ENCODE peak calls at places on chromosome 3, in four cellular contexts. J is CD8-positive, alpha-beta memory T cell; Y is fibroblast of lung; H is heart left ventricle. W is an unnamed sample.

GRCh38 chr3:149221783-149222517 is at the start of gene CP:
- DNase-seq in J (no peak), H (no peak), Y (no peak), W (no peak)

GRCh38 chr3:27721717-27722564 is at the start of gene EOMES:
- DNase-seq in H (peak; percentile 72), J (peak; percentile 78), Y (peak; percentile 46), W (no peak)

GRCh38 chr3:59877679-59878427 is 828.0 kb upstream of the CFAP20DC start:
- DNase-seq in J (no peak), H (no peak), Y (peak; percentile 4), W (peak; percentile 44)

GRCh38 chr3:105368575-105369500 is 2.1 kb downstream of the ALCAM start:
- DNase-seq in Y (peak; percentile 67), H (peak; percentile 62), J (peak; percentile 75), W (no peak)

GRCh38 chr3:182484682-182485081 is 308.6 kb upstream of the ATP11B start:
- DNase-seq in H (no peak), J (no peak), Y (no peak), W (no peak)

GRCh38 chr3:119322021-119322522 is 27.9 kb downstream of the ARHGAP31 start:
- DNase-seq in J (no peak), H (no peak), Y (peak; percentile 24), W (no peak)

GRCh38 chr3:52231502-52232278 is 6.2 kb upstream of the TLR9 start:
- DNase-seq in H (peak; percentile 91), J (peak; percentile 88), Y (peak; percentile 45), W (no peak)

GRCh38 chr3:99868438-99868723 is 50.7 kb downstream of the CMSS1 start:
- DNase-seq in H (no peak), Y (no peak), J (no peak), W (peak; percentile 33)

GRCh38 chr3:172097585-172097984 is 58.2 kb downstream of the FNDC3B start:
- DNase-seq in H (no peak), Y (no peak), J (no peak), W (no peak)

GRCh38 chr3:172098698-172099494 is 59.5 kb downstream of the FNDC3B start:
- DNase-seq in H (no peak), Y (no peak), J (no peak), W (no peak)

GRCh38 chr3:172099495-172099808 is 60.1 kb downstream of the FNDC3B start:
- DNase-seq in Y (no peak), H (no peak), J (no peak), W (no peak)

GRCh38 chr3:172094621-172095557 is 55.5 kb downstream of the FNDC3B start:
- DNase-seq in J (no peak), Y (peak; percentile 28), H (peak; percentile 60), W (no peak)

GRCh38 chr3:172096881-172097420 is 57.6 kb downstream of the FNDC3B start:
- DNase-seq in Y (peak; percentile 74), H (no peak), J (no peak), W (peak; percentile 71)
- H3K4me1 ChIP-seq in Y (peaks cover 7% of the 10 kb centered on the region), H (peaks cover 78% of the 10 kb centered on the region), J (peaks cover 40% of the 10 kb centered on the region), W (peaks cover 42% of the 10 kb centered on the region)

DNA sequence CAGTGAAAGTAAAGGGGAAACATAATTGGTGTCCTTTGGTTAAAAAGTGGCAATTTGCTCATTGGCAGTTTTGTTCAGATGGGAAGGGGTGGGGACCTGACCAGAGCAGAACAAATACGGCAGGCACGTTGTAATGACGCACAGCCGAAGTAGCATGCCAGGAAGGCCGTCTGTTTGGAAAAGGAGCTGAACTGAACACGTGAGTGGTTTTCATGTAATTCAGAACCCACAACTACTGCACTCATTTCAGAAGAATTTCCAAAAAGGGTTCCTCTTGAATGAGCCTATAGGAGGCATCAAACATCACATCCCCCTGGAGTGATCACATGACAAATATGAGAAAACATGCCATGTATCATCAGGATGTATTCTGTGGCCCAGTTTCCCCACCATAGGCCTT is 42.9 kb upstream of the LMCD1 start:
- DNase-seq in J (no peak), H (no peak), Y (peak; percentile 87), W (no peak)
- H3K4me1 ChIP-seq in J (no peaks in the 10 kb centered on the region), H (no peaks in the 10 kb centered on the region), Y (peaks cover 25% of the 10 kb centered on the region), W (no peaks in the 10 kb centered on the region)

DNA sequence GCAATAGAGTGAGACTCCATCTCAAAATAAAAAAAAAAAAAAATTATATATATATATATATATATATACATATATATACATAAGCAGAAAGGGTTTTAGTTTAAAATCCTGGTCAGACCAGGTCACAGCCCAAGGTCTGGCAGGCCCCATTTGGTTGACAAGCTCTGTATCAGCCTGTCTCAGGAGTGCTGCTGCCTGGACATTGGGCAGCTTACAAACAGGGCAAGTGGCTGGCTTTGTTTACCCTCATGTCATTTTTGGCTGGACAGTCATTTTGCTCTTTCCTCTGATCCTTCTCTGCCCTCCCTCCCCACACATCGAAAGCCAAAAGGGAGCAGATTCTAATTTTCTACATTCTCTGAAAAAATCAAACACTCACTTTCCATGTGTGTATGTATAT is 26.7 kb upstream of the KLHL6 start:
- DNase-seq in J (no peak), H (no peak), Y (no peak), W (no peak)
- H3K4me1 ChIP-seq in J (peaks cover 11% of the 10 kb centered on the region), H (peaks cover 39% of the 10 kb centered on the region), Y (peaks cover 4% of the 10 kb centered on the region), W (no peaks in the 10 kb centered on the region)

GRCh38 chr3:89246326-89246725 is 138.9 kb downstream of the EPHA3 start:
- DNase-seq in J (no peak), H (no peak), Y (no peak), W (no peak)
- H3K4me1 ChIP-seq in J (no peaks in the 10 kb centered on the region), H (no peaks in the 10 kb centered on the region), Y (no peaks in the 10 kb centered on the region), W (no peaks in the 10 kb centered on the region)

W was measured in keratinocyte.